ENCODE peak calls at places on chromosome 22, in eight cellular contexts. One of them, this sample, is unnamed.

GRCh38 chr22:39349506-39349966 is 255 bp upstream of the SYNGR1 start:
- DNase-seq in keratinocyte: no peak
- DNase-seq in PC-9: peak
- DNase-seq in activated T-helper 1 cell treated with anti-CD3 and anti-CD28 coated beads, Interleukin-12 subunit alpha, Interleukin-12 subunit beta, Interleukin-2, Interleukin-4 antibody, amounts not matched to agents 30 ng/mL and 10 ng/mL and 1 ng/mL, durations not matched to agents 14 hours and 24 hours and 36 hours: no peak
- DNase-seq in NCI-H1092 treated with DMSO at 0.1 percent for 48 hours: peak
- DNase-seq in activated T-cell treated with anti-CD3 and anti-CD28 coated beads, Interleukin-2, amount 50 U/mL, for 72 hours: peak
- DNase-seq in heart right ventricle: peak
- DNase-seq in HT1080: no peak
- DNase-seq in this sample: no peak

GRCh38 chr22:26336773-26337172 is 92.3 kb upstream of the ASPHD2 start:
- DNase-seq in keratinocyte: no peak
- DNase-seq in PC-9: no peak
- DNase-seq in activated T-helper 1 cell treated with anti-CD3 and anti-CD28 coated beads, Interleukin-12 subunit alpha, Interleukin-12 subunit beta, Interleukin-2, Interleukin-4 antibody, amounts not matched to agents 30 ng/mL and 10 ng/mL and 1 ng/mL, durations not matched to agents 14 hours and 24 hours and 36 hours: no peak
- DNase-seq in NCI-H1092 treated with DMSO at 0.1 percent for 48 hours: no peak
- DNase-seq in activated T-cell treated with anti-CD3 and anti-CD28 coated beads, Interleukin-2, amount 50 U/mL, for 72 hours: no peak
- DNase-seq in heart right ventricle: no peak
- DNase-seq in HT1080: no peak
- DNase-seq in this sample: no peak

GRCh38 chr22:22893077-22893805 is 5.6 kb downstream of the IGLL5 start:
- DNase-seq in keratinocyte: no peak
- DNase-seq in PC-9: no peak
- DNase-seq in activated T-helper 1 cell treated with anti-CD3 and anti-CD28 coated beads, Interleukin-12 subunit alpha, Interleukin-12 subunit beta, Interleukin-2, Interleukin-4 antibody, amounts not matched to agents 30 ng/mL and 10 ng/mL and 1 ng/mL, durations not matched to agents 14 hours and 24 hours and 36 hours: no peak
- DNase-seq in NCI-H1092 treated with DMSO at 0.1 percent for 48 hours: no peak
- DNase-seq in activated T-cell treated with anti-CD3 and anti-CD28 coated beads, Interleukin-2, amount 50 U/mL, for 72 hours: no peak
- DNase-seq in heart right ventricle: no peak
- DNase-seq in HT1080: no peak
- DNase-seq in this sample: no peak

GRCh38 chr22:45237065-45237990 is 3.4 kb downstream of the KIAA0930 start:
- DNase-seq in keratinocyte: no peak
- DNase-seq in PC-9: no peak
- DNase-seq in activated T-helper 1 cell treated with anti-CD3 and anti-CD28 coated beads, Interleukin-12 subunit alpha, Interleukin-12 subunit beta, Interleukin-2, Interleukin-4 antibody, amounts not matched to agents 30 ng/mL and 10 ng/mL and 1 ng/mL, durations not matched to agents 14 hours and 24 hours and 36 hours: no peak
- DNase-seq in NCI-H1092 treated with DMSO at 0.1 percent for 48 hours: no peak
- DNase-seq in activated T-cell treated with anti-CD3 and anti-CD28 coated beads, Interleukin-2, amount 50 U/mL, for 72 hours: no peak
- DNase-seq in heart right ventricle: no peak
- DNase-seq in HT1080: no peak
- DNase-seq in this sample: no peak

GRCh38 chr22:42976131-42976530 is 38.8 kb downstream of the PACSIN2 start:
- DNase-seq in keratinocyte: no peak
- DNase-seq in PC-9: no peak
- DNase-seq in activated T-helper 1 cell treated with anti-CD3 and anti-CD28 coated beads, Interleukin-12 subunit alpha, Interleukin-12 subunit beta, Interleukin-2, Interleukin-4 antibody, amounts not matched to agents 30 ng/mL and 10 ng/mL and 1 ng/mL, durations not matched to agents 14 hours and 24 hours and 36 hours: no peak
- DNase-seq in NCI-H1092 treated with DMSO at 0.1 percent for 48 hours: no peak
- DNase-seq in activated T-cell treated with anti-CD3 and anti-CD28 coated beads, Interleukin-2, amount 50 U/mL, for 72 hours: no peak
- DNase-seq in heart right ventricle: no peak
- DNase-seq in HT1080: no peak
- DNase-seq in this sample: no peak

GRCh38 chr22:19755145-19755710 is 5.3 kb upstream of the TBX1 start:
- DNase-seq in keratinocyte: no peak
- DNase-seq in PC-9: no peak
- DNase-seq in activated T-helper 1 cell treated with anti-CD3 and anti-CD28 coated beads, Interleukin-12 subunit alpha, Interleukin-12 subunit beta, Interleukin-2, Interleukin-4 antibody, amounts not matched to agents 30 ng/mL and 10 ng/mL and 1 ng/mL, durations not matched to agents 14 hours and 24 hours and 36 hours: no peak
- DNase-seq in NCI-H1092 treated with DMSO at 0.1 percent for 48 hours: no peak
- DNase-seq in activated T-cell treated with anti-CD3 and anti-CD28 coated beads, Interleukin-2, amount 50 U/mL, for 72 hours: no peak
- DNase-seq in heart right ventricle: no peak
- DNase-seq in HT1080: no peak
- DNase-seq in this sample: no peak

GRCh38 chr22:46537946-46538815 is 761 bp upstream of the CELSR1 start:
- DNase-seq in keratinocyte: no peak
- DNase-seq in PC-9: peak
- DNase-seq in activated T-helper 1 cell treated with anti-CD3 and anti-CD28 coated beads, Interleukin-12 subunit alpha, Interleukin-12 subunit beta, Interleukin-2, Interleukin-4 antibody, amounts not matched to agents 30 ng/mL and 10 ng/mL and 1 ng/mL, durations not matched to agents 14 hours and 24 hours and 36 hours: no peak
- DNase-seq in NCI-H1092 treated with DMSO at 0.1 percent for 48 hours: no peak
- DNase-seq in activated T-cell treated with anti-CD3 and anti-CD28 coated beads, Interleukin-2, amount 50 U/mL, for 72 hours: no peak
- DNase-seq in heart right ventricle: no peak
- DNase-seq in HT1080: peak
- DNase-seq in this sample: peak

GRCh38 chr22:27075891-27076290 is 418.5 kb downstream of the MIAT start:
- DNase-seq in keratinocyte: no peak
- DNase-seq in PC-9: no peak
- DNase-seq in activated T-helper 1 cell treated with anti-CD3 and anti-CD28 coated beads, Interleukin-12 subunit alpha, Interleukin-12 subunit beta, Interleukin-2, Interleukin-4 antibody, amounts not matched to agents 30 ng/mL and 10 ng/mL and 1 ng/mL, durations not matched to agents 14 hours and 24 hours and 36 hours: no peak
- DNase-seq in NCI-H1092 treated with DMSO at 0.1 percent for 48 hours: peak
- DNase-seq in activated T-cell treated with anti-CD3 and anti-CD28 coated beads, Interleukin-2, amount 50 U/mL, for 72 hours: no peak
- DNase-seq in heart right ventricle: no peak
- DNase-seq in HT1080: no peak
- DNase-seq in this sample: no peak

GRCh38 chr22:21613553-21614233 is 16.1 kb downstream of the YDJC start:
- DNase-seq in keratinocyte: no peak
- DNase-seq in PC-9: no peak
- DNase-seq in activated T-helper 1 cell treated with anti-CD3 and anti-CD28 coated beads, Interleukin-12 subunit alpha, Interleukin-12 subunit beta, Interleukin-2, Interleukin-4 antibody, amounts not matched to agents 30 ng/mL and 10 ng/mL and 1 ng/mL, durations not matched to agents 14 hours and 24 hours and 36 hours: no peak
- DNase-seq in NCI-H1092 treated with DMSO at 0.1 percent for 48 hours: no peak
- DNase-seq in activated T-cell treated with anti-CD3 and anti-CD28 coated beads, Interleukin-2, amount 50 U/mL, for 72 hours: no peak
- DNase-seq in heart right ventricle: no peak
- DNase-seq in HT1080: no peak
- DNase-seq in this sample: no peak

GRCh38 chr22:25833091-25833490 is 91.1 kb downstream of the MYO18B start:
- DNase-seq in keratinocyte: no peak
- DNase-seq in PC-9: no peak
- DNase-seq in activated T-helper 1 cell treated with anti-CD3 and anti-CD28 coated beads, Interleukin-12 subunit alpha, Interleukin-12 subunit beta, Interleukin-2, Interleukin-4 antibody, amounts not matched to agents 30 ng/mL and 10 ng/mL and 1 ng/mL, durations not matched to agents 14 hours and 24 hours and 36 hours: no peak
- DNase-seq in NCI-H1092 treated with DMSO at 0.1 percent for 48 hours: no peak
- DNase-seq in activated T-cell treated with anti-CD3 and anti-CD28 coated beads, Interleukin-2, amount 50 U/mL, for 72 hours: no peak
- DNase-seq in heart right ventricle: peak
- DNase-seq in HT1080: no peak
- DNase-seq in this sample: no peak

GRCh38 chr22:38353701-38354100 is 36.5 kb upstream of the CSNK1E start:
- DNase-seq in keratinocyte: no peak
- DNase-seq in PC-9: no peak
- DNase-seq in activated T-helper 1 cell treated with anti-CD3 and anti-CD28 coated beads, Interleukin-12 subunit alpha, Interleukin-12 subunit beta, Interleukin-2, Interleukin-4 antibody, amounts not matched to agents 30 ng/mL and 10 ng/mL and 1 ng/mL, durations not matched to agents 14 hours and 24 hours and 36 hours: no peak
- DNase-seq in NCI-H1092 treated with DMSO at 0.1 percent for 48 hours: no peak
- DNase-seq in activated T-cell treated with anti-CD3 and anti-CD28 coated beads, Interleukin-2, amount 50 U/mL, for 72 hours: no peak
- DNase-seq in heart right ventricle: no peak
- DNase-seq in HT1080: no peak
- DNase-seq in this sample: no peak

This sample was measured in M059J.